ENCODE peak calls at places on chromosome X, in ten cellular contexts. One of them, this sample, is unnamed.

GRCh38 chrX:20252392-20253231 is 14.1 kb downstream of the RPS6KA3 start:
- DNase-seq in IMR-90: peak; percentile 45
- DNase-seq in lung: peak; percentile 70
- DNase-seq in bronchial epithelial cell: peak; percentile 54
- DNase-seq in esophagus muscularis mucosa: no peak
- DNase-seq in NT2/D1: peak; percentile 43
- DNase-seq in OCI-LY7: peak; percentile 52
- DNase-seq in iPS DF 6.9: no peak
- DNase-seq in H7: peak; percentile 29
- DNase-seq in neural progenitor cell: peak; percentile 33
- DNase-seq in this sample: peak; percentile 42

GRCh38 chrX:10533686-10534365 is 86.6 kb downstream of the MID1 start:
- DNase-seq in bronchial epithelial cell: no peak
- DNase-seq in iPS DF 6.9: no peak
- DNase-seq in lung: no peak
- DNase-seq in NT2/D1: no peak
- DNase-seq in IMR-90: no peak
- DNase-seq in H7: no peak
- DNase-seq in esophagus muscularis mucosa: no peak
- DNase-seq in OCI-LY7: no peak
- DNase-seq in neural progenitor cell: no peak
- DNase-seq in this sample: no peak

GRCh38 chrX:67207912-67208311 is 335.9 kb upstream of the AR start:
- DNase-seq in OCI-LY7: no peak
- DNase-seq in iPS DF 6.9: no peak
- DNase-seq in esophagus muscularis mucosa: no peak
- DNase-seq in NT2/D1: no peak
- DNase-seq in bronchial epithelial cell: no peak
- DNase-seq in lung: no peak
- DNase-seq in neural progenitor cell: no peak
- DNase-seq in H7: no peak
- DNase-seq in IMR-90: no peak
- DNase-seq in this sample: peak; percentile 6

GRCh38 chrX:150363561-150364346 is 637 bp downstream of the MAMLD1 start:
- DNase-seq in neural progenitor cell: peak; percentile 63
- DNase-seq in H7: peak; percentile 78
- DNase-seq in IMR-90: peak; percentile 29
- DNase-seq in bronchial epithelial cell: no peak
- DNase-seq in OCI-LY7: no peak
- DNase-seq in NT2/D1: no peak
- DNase-seq in esophagus muscularis mucosa: no peak
- DNase-seq in iPS DF 6.9: no peak
- DNase-seq in lung: peak; percentile 35
- DNase-seq in this sample: no peak

GRCh38 chrX:11239230-11239629 is 54.0 kb upstream of the AMELX start:
- DNase-seq in iPS DF 6.9: no peak
- DNase-seq in H7: no peak
- DNase-seq in IMR-90: peak; percentile 77
- DNase-seq in bronchial epithelial cell: peak; percentile 82
- DNase-seq in OCI-LY7: no peak
- DNase-seq in lung: no peak
- DNase-seq in esophagus muscularis mucosa: no peak
- DNase-seq in NT2/D1: no peak
- DNase-seq in neural progenitor cell: no peak
- DNase-seq in this sample: peak; percentile 74

GRCh38 chrX:151970661-151971060 is 3.8 kb downstream of the GABRE start:
- DNase-seq in NT2/D1: no peak
- DNase-seq in neural progenitor cell: no peak
- DNase-seq in bronchial epithelial cell: peak; percentile 71
- DNase-seq in iPS DF 6.9: no peak
- DNase-seq in OCI-LY7: no peak
- DNase-seq in IMR-90: peak; percentile 65
- DNase-seq in lung: peak; percentile 86
- DNase-seq in H7: no peak
- DNase-seq in esophagus muscularis mucosa: no peak
- DNase-seq in this sample: no peak

GRCh38 chrX:73401591-73402266 is 45.1 kb upstream of the CDX4 start:
- DNase-seq in iPS DF 6.9: no peak
- DNase-seq in NT2/D1: peak; percentile 40
- DNase-seq in lung: no peak
- DNase-seq in IMR-90: no peak
- DNase-seq in H7: no peak
- DNase-seq in bronchial epithelial cell: no peak
- DNase-seq in neural progenitor cell: peak; percentile 67
- DNase-seq in esophagus muscularis mucosa: no peak
- DNase-seq in OCI-LY7: no peak
- DNase-seq in this sample: no peak

GRCh38 chrX:50920132-50920531 is 9.6 kb downstream of the BMP15 start:
- DNase-seq in IMR-90: peak; percentile 18
- DNase-seq in neural progenitor cell: peak; percentile 22
- DNase-seq in esophagus muscularis mucosa: no peak
- DNase-seq in H7: no peak
- DNase-seq in bronchial epithelial cell: peak; percentile 40
- DNase-seq in iPS DF 6.9: no peak
- DNase-seq in NT2/D1: no peak
- DNase-seq in lung: no peak
- DNase-seq in OCI-LY7: no peak
- DNase-seq in this sample: no peak

GRCh38 chrX:143940119-143940518 is 56.2 kb downstream of the UBE2NL start:
- DNase-seq in NT2/D1: no peak
- DNase-seq in lung: no peak
- DNase-seq in iPS DF 6.9: no peak
- DNase-seq in H7: no peak
- DNase-seq in esophagus muscularis mucosa: no peak
- DNase-seq in bronchial epithelial cell: no peak
- DNase-seq in neural progenitor cell: no peak
- DNase-seq in IMR-90: no peak
- DNase-seq in OCI-LY7: no peak
- DNase-seq in this sample: no peak

GRCh38 chrX:74835566-74835965 is 89.7 kb downstream of the NEXMIF start:
- DNase-seq in lung: no peak
- DNase-seq in OCI-LY7: no peak
- DNase-seq in esophagus muscularis mucosa: no peak
- DNase-seq in neural progenitor cell: no peak
- DNase-seq in bronchial epithelial cell: no peak
- DNase-seq in iPS DF 6.9: no peak
- DNase-seq in H7: no peak
- DNase-seq in NT2/D1: no peak
- DNase-seq in IMR-90: no peak
- DNase-seq in this sample: peak; percentile 8

GRCh38 chrX:110410598-110410997 is 52.0 kb downstream of the RTL9 start:
- DNase-seq in NT2/D1: no peak
- DNase-seq in neural progenitor cell: no peak
- DNase-seq in IMR-90: no peak
- DNase-seq in esophagus muscularis mucosa: no peak
- DNase-seq in bronchial epithelial cell: no peak
- DNase-seq in iPS DF 6.9: no peak
- DNase-seq in OCI-LY7: no peak
- DNase-seq in H7: no peak
- DNase-seq in lung: no peak
- DNase-seq in this sample: no peak

GRCh38 chrX:25005382-25006185 is 10.2 kb downstream of the ARX start:
- DNase-seq in IMR-90: no peak
- DNase-seq in NT2/D1: no peak
- DNase-seq in bronchial epithelial cell: no peak
- DNase-seq in esophagus muscularis mucosa: no peak
- DNase-seq in iPS DF 6.9: no peak
- DNase-seq in lung: no peak
- DNase-seq in neural progenitor cell: peak; percentile 53
- DNase-seq in H7: peak; percentile 74
- DNase-seq in OCI-LY7: no peak
- DNase-seq in this sample: no peak

GRCh38 chrX:1387141-1387776 is 4.7 kb downstream of the SLC25A6 start:
- DNase-seq in H7: peak; percentile 49
- DNase-seq in neural progenitor cell: no peak
- DNase-seq in bronchial epithelial cell: no peak
- DNase-seq in esophagus muscularis mucosa: no peak
- DNase-seq in OCI-LY7: no peak
- DNase-seq in NT2/D1: no peak
- DNase-seq in iPS DF 6.9: no peak
- DNase-seq in lung: no peak
- DNase-seq in IMR-90: no peak
- DNase-seq in this sample: no peak

GRCh38 chrX:67543818-67544217 is at the start of gene AR:
- DNase-seq in IMR-90: peak; percentile 28
- DNase-seq in OCI-LY7: no peak
- DNase-seq in neural progenitor cell: peak; percentile 84
- DNase-seq in esophagus muscularis mucosa: no peak
- DNase-seq in bronchial epithelial cell: peak; percentile 8
- DNase-seq in lung: peak; percentile 55
- DNase-seq in iPS DF 6.9: peak; percentile 22
- DNase-seq in H7: peak; percentile 71
- DNase-seq in NT2/D1: peak; percentile 56
- DNase-seq in this sample: no peak

GRCh38 chrX:10119399-10119990 is 37.3 kb upstream of the CLCN4 start:
- DNase-seq in NT2/D1: peak; percentile 76
- DNase-seq in lung: peak; percentile 86
- DNase-seq in IMR-90: peak; percentile 91
- DNase-seq in esophagus muscularis mucosa: peak; percentile 94
- DNase-seq in OCI-LY7: peak; percentile 82
- DNase-seq in iPS DF 6.9: peak; percentile 31
- DNase-seq in bronchial epithelial cell: peak; percentile 65
- DNase-seq in neural progenitor cell: peak; percentile 89
- DNase-seq in H7: peak; percentile 81
- DNase-seq in this sample: peak; percentile 68

GRCh38 chrX:148389629-148390028 is 110.8 kb upstream of the AFF2 start:
- DNase-seq in bronchial epithelial cell: no peak
- DNase-seq in esophagus muscularis mucosa: no peak
- DNase-seq in OCI-LY7: no peak
- DNase-seq in neural progenitor cell: no peak
- DNase-seq in IMR-90: no peak
- DNase-seq in NT2/D1: no peak
- DNase-seq in H7: no peak
- DNase-seq in lung: no peak
- DNase-seq in iPS DF 6.9: no peak
- DNase-seq in this sample: no peak

GRCh38 chrX:137427813-137428212 is 138.1 kb upstream of the ZIC3 start:
- DNase-seq in H7: peak; percentile 74
- DNase-seq in NT2/D1: no peak
- DNase-seq in bronchial epithelial cell: no peak
- DNase-seq in iPS DF 6.9: no peak
- DNase-seq in IMR-90: no peak
- DNase-seq in neural progenitor cell: peak; percentile 32
- DNase-seq in lung: no peak
- DNase-seq in OCI-LY7: no peak
- DNase-seq in esophagus muscularis mucosa: no peak
- DNase-seq in this sample: no peak

GRCh38 chrX:2924151-2924550 is 5.0 kb downstream of the ARSD start:
- DNase-seq in iPS DF 6.9: no peak
- DNase-seq in IMR-90: no peak
- DNase-seq in lung: no peak
- DNase-seq in esophagus muscularis mucosa: no peak
- DNase-seq in neural progenitor cell: no peak
- DNase-seq in H7: no peak
- DNase-seq in NT2/D1: no peak
- DNase-seq in bronchial epithelial cell: no peak
- DNase-seq in OCI-LY7: no peak
- DNase-seq in this sample: no peak
- H3K36me3 ChIP-seq in iPS DF 6.9: no peaks in the 10 kb centered on the region
- H3K36me3 ChIP-seq in IMR-90: peaks cover 3% of the 10 kb centered on the region
- H3K36me3 ChIP-seq in lung: peaks cover 24% of the 10 kb centered on the region
- H3K36me3 ChIP-seq in esophagus muscularis mucosa: peaks cover 33% of the 10 kb centered on the region
- H3K36me3 ChIP-seq in neural progenitor cell: no peaks in the 10 kb centered on the region
- H3K36me3 ChIP-seq in H7: no peaks in the 10 kb centered on the region
- H3K36me3 ChIP-seq in NT2/D1: peaks cover 11% of the 10 kb centered on the region
- H3K36me3 ChIP-seq in bronchial epithelial cell: no peaks in the 10 kb centered on the region
- H3K36me3 ChIP-seq in OCI-LY7: no peaks in the 10 kb centered on the region
- H3K36me3 ChIP-seq in this sample: no peaks in the 10 kb centered on the region

DNA sequence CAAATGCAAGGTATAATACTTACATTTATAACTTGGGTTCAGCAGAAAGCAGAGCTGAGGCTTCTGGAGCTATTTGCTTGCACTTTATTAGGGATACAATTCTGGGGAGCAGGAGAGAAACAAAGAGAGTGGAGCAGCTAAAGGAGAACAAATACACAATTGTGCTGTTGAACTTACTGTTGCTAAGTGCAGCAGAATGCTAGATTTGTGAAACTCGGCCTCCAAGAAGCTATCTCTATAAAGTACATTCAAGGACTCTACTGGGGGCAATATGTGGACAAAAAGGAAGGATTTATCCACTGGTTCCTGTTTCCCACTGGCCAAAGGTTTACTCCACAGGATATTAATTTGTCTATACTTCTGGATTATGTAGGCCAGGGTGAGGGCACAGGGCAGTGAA is 86.8 kb downstream of the PPP1R2C start:
- DNase-seq in bronchial epithelial cell: no peak
- DNase-seq in iPS DF 6.9: no peak
- DNase-seq in esophagus muscularis mucosa: no peak
- DNase-seq in IMR-90: no peak
- DNase-seq in neural progenitor cell: no peak
- DNase-seq in H7: no peak
- DNase-seq in NT2/D1: no peak
- DNase-seq in OCI-LY7: no peak
- DNase-seq in lung: no peak
- DNase-seq in this sample: no peak
- H3K36me3 ChIP-seq in bronchial epithelial cell: no peaks in the 10 kb centered on the region
- H3K36me3 ChIP-seq in iPS DF 6.9: no peaks in the 10 kb centered on the region
- H3K36me3 ChIP-seq in esophagus muscularis mucosa: no peaks in the 10 kb centered on the region
- H3K36me3 ChIP-seq in IMR-90: no peaks in the 10 kb centered on the region
- H3K36me3 ChIP-seq in neural progenitor cell: no peaks in the 10 kb centered on the region
- H3K36me3 ChIP-seq in H7: no peaks in the 10 kb centered on the region
- H3K36me3 ChIP-seq in NT2/D1: no peaks in the 10 kb centered on the region
- H3K36me3 ChIP-seq in OCI-LY7: no peaks in the 10 kb centered on the region
- H3K36me3 ChIP-seq in lung: no peaks in the 10 kb centered on the region
- H3K36me3 ChIP-seq in this sample: no peaks in the 10 kb centered on the region

GRCh38 chrX:45758319-45758718 is 557.6 kb upstream of the DIPK2B start:
- DNase-seq in OCI-LY7: no peak
- DNase-seq in H7: no peak
- DNase-seq in iPS DF 6.9: no peak
- DNase-seq in bronchial epithelial cell: peak; percentile 74
- DNase-seq in neural progenitor cell: no peak
- DNase-seq in IMR-90: peak; percentile 93
- DNase-seq in lung: no peak
- DNase-seq in esophagus muscularis mucosa: no peak
- DNase-seq in NT2/D1: no peak
- DNase-seq in this sample: peak; percentile 71
- H3K36me3 ChIP-seq in OCI-LY7: no peaks in the 10 kb centered on the region
- H3K36me3 ChIP-seq in H7: peaks cover 3% of the 10 kb centered on the region
- H3K36me3 ChIP-seq in iPS DF 6.9: no peaks in the 10 kb centered on the region
- H3K36me3 ChIP-seq in bronchial epithelial cell: no peaks in the 10 kb centered on the region
- H3K36me3 ChIP-seq in neural progenitor cell: no peaks in the 10 kb centered on the region
- H3K36me3 ChIP-seq in IMR-90: peaks cover 26% of the 10 kb centered on the region
- H3K36me3 ChIP-seq in lung: no peaks in the 10 kb centered on the region
- H3K36me3 ChIP-seq in esophagus muscularis mucosa: no peaks in the 10 kb centered on the region
- H3K36me3 ChIP-seq in NT2/D1: peaks cover 47% of the 10 kb centered on the region
- H3K36me3 ChIP-seq in this sample: no peaks in the 10 kb centered on the region

DNA sequence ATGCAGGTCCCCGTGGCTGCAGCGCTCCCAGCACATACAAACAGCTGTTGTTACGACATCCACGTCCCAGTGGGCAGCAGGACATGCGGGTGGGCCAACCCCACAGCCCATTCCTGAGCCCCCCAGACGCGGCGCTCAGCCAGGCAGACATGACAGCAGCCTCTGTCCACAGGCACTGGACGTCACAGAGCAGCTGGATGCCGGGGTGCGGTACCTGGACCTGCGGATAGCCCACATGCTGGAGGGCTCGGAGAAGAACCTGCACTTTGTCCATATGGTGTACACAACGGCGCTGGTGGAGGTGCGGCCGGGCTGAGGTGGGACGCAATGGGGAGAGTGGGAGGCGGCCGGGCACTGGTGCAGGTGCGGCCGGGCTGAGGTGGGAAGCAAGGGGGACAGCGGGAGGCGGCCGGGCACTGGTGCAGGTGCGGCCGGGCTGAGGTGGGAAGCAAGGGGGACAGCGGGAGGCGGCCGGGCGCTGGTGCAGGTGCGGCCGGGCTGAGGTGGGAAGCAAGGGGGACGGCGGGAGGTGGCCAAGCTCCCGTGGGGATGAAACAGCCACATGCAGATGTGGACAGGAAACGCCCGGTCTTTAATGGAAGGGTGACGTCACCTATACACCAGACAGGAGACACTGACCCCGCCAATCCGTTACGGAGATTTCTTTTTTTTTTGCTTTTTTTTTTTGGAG is 9.4 kb downstream of the PLCXD1 start:
- DNase-seq in iPS DF 6.9: no peak
- DNase-seq in H7: peak; percentile 21
- DNase-seq in neural progenitor cell: no peak
- DNase-seq in OCI-LY7: no peak
- DNase-seq in esophagus muscularis mucosa: no peak
- DNase-seq in bronchial epithelial cell: no peak
- DNase-seq in lung: no peak
- DNase-seq in NT2/D1: no peak
- DNase-seq in IMR-90: no peak
- DNase-seq in this sample: no peak
- H3K36me3 ChIP-seq in iPS DF 6.9: peaks cover 50% of the 10 kb centered on the region
- H3K36me3 ChIP-seq in H7: peaks cover 37% of the 10 kb centered on the region
- H3K36me3 ChIP-seq in neural progenitor cell: peaks cover 18% of the 10 kb centered on the region
- H3K36me3 ChIP-seq in OCI-LY7: peaks cover 87% of the 10 kb centered on the region
- H3K36me3 ChIP-seq in esophagus muscularis mucosa: peaks cover 38% of the 10 kb centered on the region
- H3K36me3 ChIP-seq in bronchial epithelial cell: peaks cover 18% of the 10 kb centered on the region
- H3K36me3 ChIP-seq in lung: peaks cover 42% of the 10 kb centered on the region
- H3K36me3 ChIP-seq in NT2/D1: peaks cover 81% of the 10 kb centered on the region
- H3K36me3 ChIP-seq in IMR-90: peaks cover 49% of the 10 kb centered on the region
- H3K36me3 ChIP-seq in this sample: no peaks in the 10 kb centered on the region

This sample was measured in MM.1S.